ENCODE peak calls at places on chromosomes 7 and 10, in four cellular contexts. One of them, this sample, is unnamed. For H3K4me1, the result is how much of the 10 kb centered on the place peaks cover.

GRCh38 chr10:82084496-82084895 is 209.5 kb downstream of the NRG3 start:
- DNase-seq in mesendoderm: no peak
- DNase-seq in IMR-90: no peak
- DNase-seq in H1: no peak
- DNase-seq in this sample: no peak

GRCh38 chr7:117669818-117670217 is 190.0 kb downstream of the CFTR start:
- DNase-seq in mesendoderm: no peak
- DNase-seq in IMR-90: no peak
- DNase-seq in H1: no peak
- DNase-seq in this sample: no peak

GRCh38 chr7:26369519-26370385 is 78.1 kb downstream of the SNX10 start:
- DNase-seq in mesendoderm: no peak
- DNase-seq in IMR-90: peak
- DNase-seq in H1: no peak
- DNase-seq in this sample: no peak

GRCh38 chr7:30887464-30887872 is 24.2 kb upstream of the AQP1 start:
- DNase-seq in mesendoderm: peak
- DNase-seq in IMR-90: no peak
- DNase-seq in H1: no peak
- DNase-seq in this sample: no peak

GRCh38 chr10:61452655-61453641 is at the start of gene TMEM26:
- DNase-seq in mesendoderm: peak
- DNase-seq in IMR-90: peak
- DNase-seq in H1: peak
- DNase-seq in this sample: peak

GRCh38 chr7:149760538-149760937 is 12.8 kb downstream of the ZNF467 start:
- DNase-seq in mesendoderm: no peak
- DNase-seq in IMR-90: no peak
- DNase-seq in H1: no peak
- DNase-seq in this sample: no peak

GRCh38 chr7:96069361-96069760 is 252.5 kb downstream of the SLC25A13 start:
- DNase-seq in mesendoderm: no peak
- DNase-seq in IMR-90: no peak
- DNase-seq in H1: no peak
- DNase-seq in this sample: no peak

GRCh38 chr7:42053834-42054233 is 183.2 kb downstream of the GLI3 start:
- DNase-seq in mesendoderm: no peak
- DNase-seq in IMR-90: peak
- DNase-seq in H1: no peak
- DNase-seq in this sample: no peak

DNA sequence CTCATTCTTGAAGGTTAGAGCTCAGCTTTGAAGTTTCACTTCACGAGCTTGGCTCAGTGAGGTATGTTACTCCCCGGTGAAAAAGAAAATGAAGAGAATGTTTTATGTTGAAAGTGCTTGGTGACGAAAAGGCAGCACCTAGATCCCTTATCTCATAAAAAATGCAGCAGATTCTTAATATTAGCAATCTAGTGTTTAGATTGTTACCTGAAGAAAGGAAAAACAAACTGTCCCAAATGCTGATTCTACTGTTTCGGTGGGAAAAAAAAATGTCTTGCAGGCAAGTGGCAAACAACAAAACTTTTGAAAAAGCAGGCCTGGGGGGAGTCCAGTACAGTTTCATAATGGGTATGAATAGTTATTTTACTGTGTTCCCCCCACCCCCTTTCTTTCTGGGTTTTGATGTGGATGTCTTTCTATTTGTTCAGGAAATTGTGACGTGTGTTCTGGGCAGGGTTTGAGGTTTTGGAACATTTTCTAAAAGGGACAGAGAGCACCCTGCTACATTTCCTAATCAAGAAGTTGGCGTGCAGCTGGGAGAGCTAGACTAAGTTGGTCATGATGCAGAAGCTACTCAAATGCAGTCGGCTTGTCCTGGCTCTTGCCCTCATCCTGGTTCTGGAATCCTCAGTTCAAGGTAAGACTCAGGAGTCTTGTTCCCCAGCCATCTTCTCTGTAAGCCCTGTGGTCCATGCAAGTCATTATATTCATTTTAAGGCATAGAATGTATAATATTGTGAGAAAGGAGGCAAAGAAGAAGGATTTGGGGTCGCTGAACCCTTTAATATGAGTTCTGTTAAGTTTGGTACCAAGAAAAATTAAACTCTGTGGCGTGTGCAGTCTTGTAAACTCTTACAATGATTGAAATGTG is at the start of gene SRGN:
- DNase-seq in mesendoderm: no peak
- DNase-seq in IMR-90: peak
- DNase-seq in H1: no peak
- DNase-seq in this sample: no peak
- H3K4me1 ChIP-seq in mesendoderm: under half
- H3K4me1 ChIP-seq in IMR-90: under half
- H3K4me1 ChIP-seq in H1: under half
- H3K4me1 ChIP-seq in this sample: under half

GRCh38 chr10:127216786-127217185 is 20.4 kb upstream of the INSYN2A start:
- DNase-seq in mesendoderm: no peak
- DNase-seq in IMR-90: peak
- DNase-seq in H1: no peak
- DNase-seq in this sample: no peak
- H4K5ac ChIP-seq in mesendoderm: no peak
- H4K5ac ChIP-seq in IMR-90: no peak
- H4K5ac ChIP-seq in H1: no peak
- H4K5ac ChIP-seq in this sample: no peak

GRCh38 chr7:37448637-37449331 is at the start of gene ELMO1:
- DNase-seq in mesendoderm: peak
- DNase-seq in IMR-90: peak
- DNase-seq in H1: peak
- DNase-seq in this sample: peak

GRCh38 chr7:37452346-37452745 is 3.7 kb upstream of the ELMO1 start:
- DNase-seq in mesendoderm: no peak
- DNase-seq in IMR-90: no peak
- DNase-seq in H1: no peak
- DNase-seq in this sample: peak

GRCh38 chr7:37450035-37450434 is 1.4 kb upstream of the ELMO1 start:
- DNase-seq in mesendoderm: no peak
- DNase-seq in IMR-90: no peak
- DNase-seq in H1: no peak
- DNase-seq in this sample: no peak

GRCh38 chr7:37448057-37448636 is 517 bp downstream of the ELMO1 start:
- DNase-seq in mesendoderm: peak
- DNase-seq in IMR-90: no peak
- DNase-seq in H1: no peak
- DNase-seq in this sample: peak

GRCh38 chr7:37449621-37450020 is 957 bp upstream of the ELMO1 start:
- DNase-seq in mesendoderm: no peak
- DNase-seq in IMR-90: no peak
- DNase-seq in H1: no peak
- DNase-seq in this sample: no peak
- H3K9ac ChIP-seq in mesendoderm: no peak
- H3K9ac ChIP-seq in IMR-90: no peak
- H3K9ac ChIP-seq in H1: no peak
- H3K9ac ChIP-seq in this sample: no peak

GRCh38 chr7:143896667-143897066 is 5.3 kb downstream of the TCAF1 start:
- DNase-seq in mesendoderm: no peak
- DNase-seq in IMR-90: no peak
- DNase-seq in H1: no peak
- DNase-seq in this sample: no peak
- H3K4me1 ChIP-seq in mesendoderm: under half
- H3K4me1 ChIP-seq in IMR-90: under half
- H3K4me1 ChIP-seq in H1: under half
- H3K4me1 ChIP-seq in this sample: under half

DNA sequence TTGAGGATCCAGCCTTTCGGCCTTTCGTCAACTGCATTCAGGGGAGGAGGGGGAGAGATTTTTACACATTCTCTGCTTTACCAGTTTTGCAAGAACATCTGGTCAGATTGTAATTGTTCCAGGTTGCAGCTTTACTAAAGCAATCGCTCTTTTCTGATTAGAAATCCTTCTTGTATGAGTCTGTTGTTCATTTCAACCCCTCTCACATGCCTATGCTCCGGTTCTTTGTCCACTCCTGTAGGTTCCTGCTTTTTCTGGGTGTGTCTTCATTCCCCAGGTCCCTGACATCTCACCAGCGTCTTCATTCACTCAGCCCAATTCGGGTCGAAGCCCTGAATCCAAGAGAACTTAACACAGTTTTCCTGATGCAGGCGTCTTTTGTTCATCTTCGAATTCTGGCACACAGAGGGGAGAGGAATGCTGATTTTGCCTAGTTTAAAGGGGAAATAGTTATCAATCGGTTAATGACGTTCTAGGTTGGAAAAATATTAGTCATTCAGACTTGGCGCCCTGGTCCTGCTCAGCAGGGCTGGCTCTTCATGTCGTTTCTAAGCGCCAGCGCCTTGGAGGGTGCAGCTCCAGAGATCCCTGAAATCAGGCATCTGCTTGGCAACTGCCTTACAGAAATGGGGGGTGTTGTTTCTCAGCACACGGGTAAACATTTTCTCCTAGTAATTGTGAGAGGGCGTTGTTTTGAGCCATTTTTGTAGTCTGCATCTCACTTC is 1.1 kb upstream of the PRTFDC1 start:
- DNase-seq in mesendoderm: no peak
- DNase-seq in IMR-90: peak
- DNase-seq in H1: no peak
- DNase-seq in this sample: no peak
- H4K5ac ChIP-seq in mesendoderm: peak
- H4K5ac ChIP-seq in IMR-90: peak
- H4K5ac ChIP-seq in H1: no peak
- H4K5ac ChIP-seq in this sample: no peak

GRCh38 chr10:95220539-95220938 is 26.5 kb downstream of the ACSM6 start:
- DNase-seq in mesendoderm: no peak
- DNase-seq in IMR-90: no peak
- DNase-seq in H1: no peak
- DNase-seq in this sample: no peak
- H3K9ac ChIP-seq in mesendoderm: no peak
- H3K9ac ChIP-seq in IMR-90: no peak
- H3K9ac ChIP-seq in H1: no peak
- H3K9ac ChIP-seq in this sample: no peak